ENCODE peak calls at places on chromosomes 11 and 22, in six cellular contexts. D, A, R, O, W and L are unnamed samples.

GRCh38 chr11:36512016-36512415 is 1.9 kb upstream of the TRAF6 start:
- DNase-seq in D (no peak), A (no peak), R (no peak), O (no peak), W (no peak), L (no peak)

GRCh38 chr11:96107143-96107829 is 183.4 kb upstream of the MTMR2 start:
- DNase-seq in D (no peak), A (no peak), R (no peak), O (no peak), W (no peak), L (no peak)

GRCh38 chr11:11979487-11980117 is 28.8 kb downstream of the DKK3 start:
- DNase-seq in D (no peak), A (no peak), R (no peak), O (no peak), W (peak), L (no peak)

GRCh38 chr11:34232810-34233209 is 125.0 kb downstream of the ABTB2 start:
- DNase-seq in D (no peak), A (no peak), R (no peak), O (no peak), W (no peak), L (no peak)

GRCh38 chr11:124872741-124873140 is 7.5 kb downstream of the ROBO3 start:
- DNase-seq in D (no peak), A (no peak), R (no peak), O (no peak), W (no peak), L (no peak)

GRCh38 chr11:65425971-65426838 is 3.6 kb downstream of the NEAT1 start:
- DNase-seq in D (no peak), A (no peak), R (peak), O (peak), W (no peak), L (no peak)

GRCh38 chr11:6124245-6124644 is 16.8 kb downstream of the OR56B4 start:
- DNase-seq in D (no peak), A (no peak), R (no peak), O (no peak), W (no peak), L (no peak)

GRCh38 chr11:73001615-73002014 is 140.5 kb downstream of the FCHSD2 start:
- DNase-seq in D (no peak), A (no peak), R (no peak), O (no peak), W (no peak), L (no peak)

GRCh38 chr11:46686886-46687810 is 13.3 kb downstream of the ARHGAP1 start:
- DNase-seq in D (no peak), A (peak), R (no peak), O (no peak), W (no peak), L (peak)

GRCh38 chr11:132139181-132139580 is 768.8 kb downstream of the NTM start:
- DNase-seq in D (no peak), A (no peak), R (no peak), O (no peak), W (no peak), L (no peak)

GRCh38 chr11:71144010-71144409 is 108.4 kb downstream of the SHANK2 start:
- DNase-seq in D (no peak), A (no peak), R (no peak), O (no peak), W (no peak), L (no peak)

GRCh38 chr11:128318856-128319474 is 268.4 kb downstream of the ETS1 start:
- DNase-seq in D (no peak), A (no peak), R (no peak), O (no peak), W (no peak), L (no peak)

GRCh38 chr11:63508009-63508408 is 2.1 kb downstream of the LGALS12 start:
- DNase-seq in D (peak), A (no peak), R (peak), O (no peak), W (peak), L (no peak)

GRCh38 chr11:17152306-17152705 is 55.5 kb downstream of the PIK3C2A start:
- DNase-seq in D (no peak), A (no peak), R (no peak), O (no peak), W (no peak), L (no peak)

GRCh38 chr11:2839395-2839941 is 46.1 kb downstream of the CDKN1C start:
- DNase-seq in D (no peak), A (no peak), R (no peak), O (no peak), W (peak), L (no peak)

GRCh38 chr22:48855593-48856307 is 971.9 kb downstream of the BRD1 start:
- DNase-seq in D (no peak), A (no peak), R (no peak), O (no peak), W (no peak), L (no peak)

GRCh38 chr11:73972187-73972586 is 10.5 kb downstream of the UCP2 start:
- DNase-seq in D (no peak), A (no peak), R (no peak), O (no peak), W (no peak), L (no peak)

GRCh38 chr11:1889527-1889930 is 2.2 kb downstream of the PRR33 start:
- DNase-seq in D (no peak), A (no peak), R (no peak), O (peak), W (no peak), L (no peak)

GRCh38 chr22:42522546-42522945 is 3.0 kb upstream of the RRP7A start:
- DNase-seq in D (no peak), A (no peak), R (no peak), O (no peak), W (no peak), L (no peak)

GRCh38 chr11:48004456-48004855 is 24.1 kb downstream of the PTPRJ start:
- DNase-seq in D (no peak), A (no peak), R (no peak), O (no peak), W (no peak), L (no peak)

GRCh38 chr11:9072790-9073189 is 18.6 kb downstream of the SCUBE2 start:
- DNase-seq in D (no peak), A (no peak), R (no peak), O (no peak), W (no peak), L (no peak)

GRCh38 chr22:31637375-31637937 is 24.6 kb downstream of the PISD start:
- DNase-seq in D (no peak), A (no peak), R (no peak), O (no peak), W (peak), L (no peak)
- H3K27ac ChIP-seq in D (peak), A (peak), R (peak), O (no peak), W (peak), L (no peak)

GRCh38 chr11:133911169-133911568 is 45.6 kb downstream of the IGSF9B start:
- DNase-seq in D (no peak), A (no peak), R (no peak), O (no peak), W (no peak), L (no peak)

GRCh38 chr11:133908827-133909226 is 47.9 kb downstream of the IGSF9B start:
- DNase-seq in D (no peak), A (no peak), R (no peak), O (no peak), W (no peak), L (no peak)

GRCh38 chr11:133907841-133908241 is 48.9 kb downstream of the IGSF9B start:
- DNase-seq in D (no peak), A (no peak), R (no peak), O (no peak), W (no peak), L (no peak)

GRCh38 chr11:133907216-133907615 is 49.6 kb downstream of the IGSF9B start:
- DNase-seq in D (no peak), A (no peak), R (no peak), O (no peak), W (no peak), L (no peak)

DNA sequence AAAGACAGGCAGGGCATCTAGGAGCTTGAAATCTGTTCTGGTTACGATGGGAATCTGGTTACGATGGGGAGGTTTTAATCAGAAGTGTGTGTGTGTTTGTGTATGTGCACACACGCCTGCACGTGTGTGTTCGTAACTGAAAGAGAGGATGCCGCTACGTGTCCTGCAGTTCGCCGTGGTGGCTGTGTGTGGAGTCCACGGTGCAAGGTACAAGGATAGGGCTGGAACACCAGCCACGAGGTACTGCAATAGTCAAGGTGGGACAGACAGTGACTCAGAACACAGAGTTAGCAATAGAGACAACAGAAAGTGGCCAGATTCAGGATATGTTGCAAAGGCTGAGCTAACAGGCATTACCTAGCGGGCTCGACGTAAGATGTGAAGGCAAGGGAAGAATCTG is 46.7 kb downstream of the IGSF9B start:
- DNase-seq in D (no peak), A (no peak), R (no peak), O (no peak), W (no peak), L (no peak)
- H3K27ac ChIP-seq in D (no peak), A (no peak), R (no peak), O (no peak), W (no peak), L (no peak)

GRCh38 chr11:60855726-60856633 is at the start of gene PTGDR2:
- DNase-seq in D (no peak), A (no peak), R (no peak), O (no peak), W (no peak), L (no peak)
- H3K27ac ChIP-seq in D (no peak), A (no peak), R (no peak), O (no peak), W (peak), L (no peak)

GRCh38 chr22:21714059-21714770 is 21.4 kb downstream of the YPEL1 start:
- DNase-seq in D (no peak), A (no peak), R (peak), O (no peak), W (no peak), L (no peak)

GRCh38 chr22:21713428-21714058 is 22.1 kb downstream of the YPEL1 start:
- DNase-seq in D (no peak), A (no peak), R (no peak), O (no peak), W (no peak), L (no peak)

GRCh38 chr22:21714784-21715183 is 20.8 kb downstream of the YPEL1 start:
- DNase-seq in D (no peak), A (peak), R (no peak), O (no peak), W (no peak), L (no peak)

GRCh38 chr22:21711851-21712250 is 23.7 kb downstream of the YPEL1 start:
- DNase-seq in D (no peak), A (no peak), R (no peak), O (no peak), W (no peak), L (no peak)

GRCh38 chr22:21712751-21713427 is 22.7 kb downstream of the YPEL1 start:
- DNase-seq in D (peak), A (peak), R (peak), O (peak), W (peak), L (no peak)
- H3K27ac ChIP-seq in D (no peak), A (no peak), R (no peak), O (no peak), W (no peak), L (no peak)

GRCh38 chr22:19887251-19887985 is 32.7 kb upstream of the GNB1L start:
- DNase-seq in D (no peak), A (no peak), R (no peak), O (no peak), W (peak), L (no peak)
- H3K27ac ChIP-seq in D (no peak), A (peak), R (no peak), O (no peak), W (no peak), L (no peak)

GRCh38 chr11:18789942-18790341 is 1.7 kb downstream of the PTPN5 start:
- DNase-seq in D (no peak), A (no peak), R (no peak), O (no peak), W (no peak), L (no peak)
- H3K27ac ChIP-seq in D (no peak), A (no peak), R (no peak), O (no peak), W (no peak), L (no peak)

DNA sequence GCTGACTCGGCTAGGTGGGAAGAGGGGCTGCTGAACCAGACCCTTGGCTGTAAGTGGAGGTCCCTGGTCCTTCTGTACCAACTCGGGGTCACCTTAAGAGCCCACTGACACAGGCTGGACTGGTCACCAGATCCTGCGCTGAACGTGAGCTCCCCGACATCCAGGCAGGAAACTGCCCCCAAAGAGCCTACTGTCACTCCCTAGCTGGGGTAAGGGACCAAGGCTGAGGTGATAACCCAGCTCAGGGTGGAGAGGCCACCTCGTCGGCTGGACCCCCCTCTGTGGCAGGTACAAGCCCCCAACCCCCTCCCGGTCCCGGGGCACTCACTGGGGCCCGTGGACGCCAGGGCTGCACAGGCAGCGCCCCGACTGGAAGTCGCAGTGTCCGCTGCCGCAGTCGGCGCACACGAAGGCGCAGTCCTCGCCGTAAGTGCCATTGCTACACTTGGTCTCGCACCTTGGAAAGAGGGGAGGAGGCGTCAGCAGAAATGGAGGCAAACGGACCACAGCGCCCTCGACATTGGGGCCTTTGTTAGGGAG is 7.5 kb downstream of the SCARF2 start:
- DNase-seq in D (no peak), A (no peak), R (no peak), O (no peak), W (no peak), L (no peak)
- H3K27ac ChIP-seq in D (no peak), A (no peak), R (no peak), O (no peak), W (no peak), L (no peak)